ENCODE peak calls at places on chromosome 20, in eight cellular contexts. S, L, O, Z, M, Y, B and N are unnamed samples.

GRCh38 chr20:58011947-58012610 is 216.4 kb downstream of the ANKRD60 start:
- DNase-seq in L (no peak), M (no peak), Y (no peak), S (no peak), Z (no peak), O (no peak), B (no peak), N (no peak)

GRCh38 chr20:19658137-19658536 is 99.9 kb upstream of the RIN2 start:
- DNase-seq in M (peak), Z (no peak), Y (no peak), B (no peak), O (no peak), S (no peak), L (no peak), N (no peak)

GRCh38 chr20:19313342-19314069 is 101.1 kb downstream of the SLC24A3 start:
- DNase-seq in Y (no peak), S (no peak), B (no peak), O (no peak), M (no peak), L (no peak), Z (no peak), N (no peak)

GRCh38 chr20:48025061-48025515 is 239.8 kb upstream of the SULF2 start:
- DNase-seq in S (peak), L (no peak), B (peak), Y (peak), Z (peak), M (peak), O (no peak), N (peak)

GRCh38 chr20:48275737-48276342 is 490.6 kb upstream of the SULF2 start:
- DNase-seq in B (no peak), S (no peak), O (no peak), Y (peak), L (no peak), M (no peak), Z (no peak), N (no peak)

GRCh38 chr20:35040090-35040489 is 52.5 kb downstream of the TRPC4AP start:
- DNase-seq in Y (no peak), L (no peak), M (no peak), S (no peak), O (no peak), Z (no peak), B (no peak), N (no peak)

GRCh38 chr20:63738687-63739128 is 868 bp upstream of the SLC2A4RG start:
- DNase-seq in Z (peak), L (no peak), B (peak), S (no peak), M (peak), Y (peak), O (no peak), N (peak)

GRCh38 chr20:46695888-46696287 is 6.6 kb upstream of the TP53RK start:
- DNase-seq in M (no peak), Z (no peak), Y (no peak), B (peak), L (no peak), S (peak), O (no peak), N (no peak)

GRCh38 chr20:53693265-53693871 is 99.7 kb upstream of the ZNF217 start:
- DNase-seq in M (no peak), O (no peak), L (no peak), Z (no peak), B (no peak), S (no peak), Y (no peak), N (no peak)

GRCh38 chr20:52379723-52380336 is 188.3 kb upstream of the ZFP64 start:
- DNase-seq in S (no peak), O (peak), Z (peak), M (peak), Y (peak), L (no peak), B (peak), N (peak)

GRCh38 chr20:49690899-49691620 is 22.6 kb downstream of the B4GALT5 start:
- DNase-seq in L (no peak), S (peak), B (peak), Z (no peak), M (no peak), O (no peak), Y (no peak), N (peak)

GRCh38 chr20:49851991-49852390 is 39.4 kb downstream of the SLC9A8 start:
- DNase-seq in Y (no peak), L (no peak), Z (no peak), B (no peak), M (peak), O (no peak), S (no peak), N (no peak)

GRCh38 chr20:36310215-36310981 is 4.3 kb downstream of the DLGAP4 start:
- DNase-seq in M (no peak), O (peak), Y (no peak), Z (no peak), B (no peak), L (no peak), S (no peak), N (no peak)

GRCh38 chr20:33262658-33263065 is 20.4 kb upstream of the BPIFB1 start:
- DNase-seq in M (no peak), B (peak), L (no peak), S (peak), O (no peak), Y (peak), Z (peak), N (peak)

GRCh38 chr20:50678213-50678898 is 13.0 kb downstream of the RIPOR3 start:
- DNase-seq in S (peak), Y (no peak), O (no peak), Z (no peak), L (no peak), M (no peak), B (no peak), N (no peak)

GRCh38 chr20:1764136-1765033 is 106.8 kb upstream of the SIRPG start:
- DNase-seq in S (peak), Z (peak), O (peak), L (no peak), B (peak), M (peak), Y (peak), N (peak)

GRCh38 chr20:36836591-36837329 is 39.2 kb upstream of the TLDC2 start:
- DNase-seq in O (no peak), B (peak), M (no peak), Y (peak), Z (peak), L (no peak), S (no peak), N (peak)

GRCh38 chr20:12306107-12306506 is 388.4 kb downstream of the BTBD3 start:
- DNase-seq in Z (no peak), B (no peak), M (no peak), S (no peak), Y (no peak), O (no peak), L (no peak), N (no peak)

GRCh38 chr20:11901127-11901526 is 16.6 kb upstream of the BTBD3 start:
- DNase-seq in Y (no peak), O (no peak), L (no peak), B (peak), Z (no peak), S (peak), M (no peak), N (peak)

GRCh38 chr20:15951711-15952110 is 621.5 kb downstream of the KIF16B start:
- DNase-seq in L (no peak), Y (no peak), O (no peak), M (no peak), Z (no peak), B (no peak), S (no peak), N (no peak)

GRCh38 chr20:19492937-19493336 is 265.1 kb upstream of the RIN2 start:
- DNase-seq in L (no peak), S (no peak), Z (peak), M (no peak), O (no peak), B (no peak), Y (peak), N (no peak)

GRCh38 chr20:61885759-61886715 is 179.6 kb downstream of the TAF4 start:
- DNase-seq in S (no peak), L (no peak), M (no peak), B (no peak), Y (no peak), Z (no peak), O (no peak), N (no peak)

GRCh38 chr20:49446808-49447207 is 35.7 kb downstream of the KCNB1 start:
- DNase-seq in S (peak), M (peak), L (no peak), Y (peak), B (no peak), O (no peak), Z (peak), N (no peak)

GRCh38 chr20:32651537-32651936 is 22.2 kb downstream of the C20orf203 start:
- DNase-seq in Z (no peak), B (no peak), O (no peak), S (no peak), L (no peak), Y (no peak), M (no peak), N (no peak)